ENCODE peak calls at places on chromosomes 1 and 21, in five cellular contexts. One of them, this sample, is unnamed.

GRCh38 chr21:28298251-28298672 is 694.4 kb downstream of the LTN1 start:
- DNase-seq in A673: no peak
- DNase-seq in AG04450: no peak
- DNase-seq in mammary epithelial cell: peak; percentile 14
- DNase-seq in left ventricle myocardium inferior: no peak
- DNase-seq in this sample: no peak

GRCh38 chr1:203627819-203628184 is 1.2 kb downstream of the ATP2B4 start:
- DNase-seq in mammary epithelial cell: peak; percentile 58
- DNase-seq in A673: peak; percentile 21
- DNase-seq in AG04450: no peak
- DNase-seq in left ventricle myocardium inferior: peak; percentile 29
- DNase-seq in this sample: no peak

GRCh38 chr1:241590734-241591133 is 49.4 kb downstream of the CHML start:
- DNase-seq in AG04450: no peak
- DNase-seq in left ventricle myocardium inferior: no peak
- DNase-seq in A673: no peak
- DNase-seq in mammary epithelial cell: no peak
- DNase-seq in this sample: no peak

GRCh38 chr1:213138391-213138790 is 87.3 kb downstream of the RPS6KC1 start:
- DNase-seq in mammary epithelial cell: no peak
- DNase-seq in AG04450: no peak
- DNase-seq in left ventricle myocardium inferior: no peak
- DNase-seq in A673: no peak
- DNase-seq in this sample: no peak

GRCh38 chr1:119209943-119210342 is 69.5 kb upstream of the WARS2 start:
- DNase-seq in left ventricle myocardium inferior: no peak
- DNase-seq in A673: peak; percentile 15
- DNase-seq in mammary epithelial cell: no peak
- DNase-seq in AG04450: no peak
- DNase-seq in this sample: no peak

GRCh38 chr21:38769253-38769780 is 36.4 kb upstream of the ETS2 start:
- DNase-seq in mammary epithelial cell: no peak
- DNase-seq in A673: no peak
- DNase-seq in AG04450: peak; percentile 81
- DNase-seq in left ventricle myocardium inferior: no peak
- DNase-seq in this sample: no peak

GRCh38 chr1:93585059-93585966 is 96.3 kb downstream of the BCAR3 start:
- DNase-seq in AG04450: no peak
- DNase-seq in left ventricle myocardium inferior: peak; percentile 93
- DNase-seq in mammary epithelial cell: peak; percentile 82
- DNase-seq in A673: no peak
- DNase-seq in this sample: peak; percentile 93

GRCh38 chr1:39127513-39127912 is 77.0 kb upstream of the MACF1 start:
- DNase-seq in mammary epithelial cell: peak; percentile 50
- DNase-seq in A673: no peak
- DNase-seq in left ventricle myocardium inferior: no peak
- DNase-seq in AG04450: no peak
- DNase-seq in this sample: no peak

GRCh38 chr1:154446292-154446691 is 41.1 kb downstream of the IL6R start:
- DNase-seq in mammary epithelial cell: no peak
- DNase-seq in left ventricle myocardium inferior: no peak
- DNase-seq in A673: no peak
- DNase-seq in AG04450: peak; percentile 90
- DNase-seq in this sample: no peak

GRCh38 chr1:82161651-82162238 is 361.0 kb downstream of the ADGRL2 start:
- DNase-seq in AG04450: no peak
- DNase-seq in left ventricle myocardium inferior: no peak
- DNase-seq in mammary epithelial cell: no peak
- DNase-seq in A673: peak; percentile 70
- DNase-seq in this sample: no peak

GRCh38 chr1:14294860-14295259 is 303.6 kb upstream of the KAZN start:
- DNase-seq in left ventricle myocardium inferior: no peak
- DNase-seq in mammary epithelial cell: no peak
- DNase-seq in AG04450: no peak
- DNase-seq in A673: peak; percentile 7
- DNase-seq in this sample: no peak

GRCh38 chr1:24286246-24287010 is 32.7 kb upstream of the GRHL3 start:
- DNase-seq in mammary epithelial cell: peak; percentile 83
- DNase-seq in A673: no peak
- DNase-seq in left ventricle myocardium inferior: no peak
- DNase-seq in AG04450: no peak
- DNase-seq in this sample: no peak

GRCh38 chr1:45370575-45370974 is 30.3 kb upstream of the MUTYH start:
- DNase-seq in AG04450: no peak
- DNase-seq in A673: no peak
- DNase-seq in left ventricle myocardium inferior: no peak
- DNase-seq in mammary epithelial cell: no peak
- DNase-seq in this sample: no peak

GRCh38 chr1:248847956-248848561 is 10.0 kb downstream of the ZNF672 start:
- DNase-seq in mammary epithelial cell: no peak
- DNase-seq in A673: no peak
- DNase-seq in AG04450: no peak
- DNase-seq in left ventricle myocardium inferior: no peak
- DNase-seq in this sample: no peak

GRCh38 chr1:79852004-79852403 is 845.5 kb upstream of the ADGRL4 start:
- DNase-seq in A673: no peak
- DNase-seq in AG04450: no peak
- DNase-seq in mammary epithelial cell: no peak
- DNase-seq in left ventricle myocardium inferior: no peak
- DNase-seq in this sample: no peak

GRCh38 chr1:9280015-9280860 is 12.5 kb upstream of the SPSB1 start:
- DNase-seq in left ventricle myocardium inferior: no peak
- DNase-seq in mammary epithelial cell: peak; percentile 88
- DNase-seq in A673: peak; percentile 69
- DNase-seq in AG04450: no peak
- DNase-seq in this sample: no peak

GRCh38 chr1:68623700-68624099 is 126.8 kb upstream of the DEPDC1 start:
- DNase-seq in mammary epithelial cell: no peak
- DNase-seq in left ventricle myocardium inferior: peak; percentile 47
- DNase-seq in A673: no peak
- DNase-seq in AG04450: no peak
- DNase-seq in this sample: no peak

GRCh38 chr1:177849130-177849529 is 120.7 kb downstream of the SEC16B start:
- DNase-seq in mammary epithelial cell: peak; percentile 57
- DNase-seq in A673: no peak
- DNase-seq in left ventricle myocardium inferior: no peak
- DNase-seq in AG04450: no peak
- DNase-seq in this sample: no peak

GRCh38 chr1:167216809-167217208 is 3.9 kb upstream of the POU2F1 start:
- DNase-seq in AG04450: no peak
- DNase-seq in left ventricle myocardium inferior: no peak
- DNase-seq in A673: no peak
- DNase-seq in mammary epithelial cell: no peak
- DNase-seq in this sample: no peak

GRCh38 chr1:20850021-20850420 is 62.9 kb upstream of the HP1BP3 start:
- DNase-seq in mammary epithelial cell: no peak
- DNase-seq in AG04450: no peak
- DNase-seq in A673: no peak
- DNase-seq in left ventricle myocardium inferior: no peak
- DNase-seq in this sample: no peak

GRCh38 chr1:210731597-210731996 is 402.4 kb downstream of the KCNH1 start:
- DNase-seq in A673: no peak
- DNase-seq in AG04450: no peak
- DNase-seq in left ventricle myocardium inferior: no peak
- DNase-seq in mammary epithelial cell: no peak
- DNase-seq in this sample: no peak

DNA sequence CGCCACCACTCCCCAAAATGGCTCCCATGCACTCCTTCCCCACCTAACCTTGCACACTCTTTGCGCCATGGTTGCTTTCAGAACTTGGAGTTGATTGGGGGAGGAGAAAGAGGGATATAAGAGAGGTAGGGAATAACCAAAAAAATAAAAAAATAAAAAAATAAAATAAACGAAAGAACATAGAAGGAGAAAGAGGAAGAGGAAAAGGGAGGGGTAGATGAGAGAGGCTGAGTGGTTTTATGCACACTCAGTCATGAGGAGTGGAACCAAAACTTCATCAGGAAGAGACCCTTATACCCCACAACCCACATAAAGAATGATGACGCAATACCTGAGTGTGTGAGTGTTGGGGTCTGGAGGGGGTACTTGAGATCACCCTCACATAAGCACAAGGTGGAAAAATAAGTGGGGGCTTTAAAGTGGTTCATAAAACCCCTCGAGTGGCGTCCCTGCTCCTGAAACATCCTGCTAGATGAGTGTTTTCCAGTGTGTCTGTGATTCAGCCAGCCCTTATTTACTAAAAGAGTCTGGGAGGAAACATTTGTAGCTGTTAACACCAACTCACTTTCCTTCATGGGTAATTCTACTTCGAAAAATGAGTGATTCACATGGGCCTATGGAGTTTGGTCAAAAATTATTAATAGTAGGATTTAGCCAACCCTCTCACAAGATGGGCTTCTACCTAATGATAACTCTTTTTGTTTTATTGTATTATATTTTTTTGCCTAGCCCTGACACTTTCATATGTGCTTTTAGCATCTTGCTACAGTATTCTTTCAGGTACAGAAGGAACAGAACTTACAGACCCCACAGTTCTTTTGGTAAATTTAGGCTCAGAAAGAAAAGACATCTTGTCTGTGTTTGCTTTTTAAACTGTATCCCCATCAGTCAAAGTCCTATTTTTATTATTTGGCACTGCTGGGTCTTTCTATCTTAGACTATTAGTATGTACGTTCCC is 5.2 kb downstream of the SLAMF1 start:
- DNase-seq in A673: no peak
- DNase-seq in left ventricle myocardium inferior: no peak
- DNase-seq in AG04450: no peak
- DNase-seq in mammary epithelial cell: no peak
- DNase-seq in this sample: no peak
- H3K27me3 ChIP-seq in A673: no peaks in the 10 kb centered on the region
- H3K27me3 ChIP-seq in left ventricle myocardium inferior: peaks cover 8% of the 10 kb centered on the region
- H3K27me3 ChIP-seq in AG04450: no peaks in the 10 kb centered on the region
- H3K27me3 ChIP-seq in mammary epithelial cell: no peaks in the 10 kb centered on the region
- H3K27me3 ChIP-seq in this sample: no peaks in the 10 kb centered on the region

DNA sequence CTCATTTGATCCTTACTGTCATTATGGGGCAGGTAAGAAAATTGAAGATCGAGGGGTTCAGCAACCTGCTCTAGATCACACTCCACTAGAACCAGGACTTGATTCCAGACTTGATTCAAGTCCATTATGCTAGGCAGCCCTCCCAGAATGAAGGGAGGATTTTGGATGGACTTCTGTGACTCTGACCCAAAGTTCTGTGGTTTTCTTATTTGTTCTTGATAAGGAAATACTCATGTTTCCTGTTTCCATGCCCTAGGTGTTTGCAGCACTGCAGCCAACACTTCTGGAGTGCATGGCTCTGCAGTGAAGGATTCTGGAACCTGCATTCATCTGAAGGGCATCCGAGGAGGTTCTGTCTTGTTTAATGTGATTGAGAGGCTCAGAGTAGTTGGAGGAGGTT is 140.0 kb downstream of the FCRL5 start:
- DNase-seq in A673: no peak
- DNase-seq in AG04450: no peak
- DNase-seq in left ventricle myocardium inferior: no peak
- DNase-seq in mammary epithelial cell: no peak
- DNase-seq in this sample: no peak
- H3K27me3 ChIP-seq in A673: no peaks in the 10 kb centered on the region
- H3K27me3 ChIP-seq in AG04450: no peaks in the 10 kb centered on the region
- H3K27me3 ChIP-seq in left ventricle myocardium inferior: peaks cover 27% of the 10 kb centered on the region
- H3K27me3 ChIP-seq in mammary epithelial cell: no peaks in the 10 kb centered on the region
- H3K27me3 ChIP-seq in this sample: no peaks in the 10 kb centered on the region

GRCh38 chr21:33111577-33111976 is 41.6 kb downstream of the OLIG1 start:
- DNase-seq in AG04450: no peak
- DNase-seq in mammary epithelial cell: no peak
- DNase-seq in left ventricle myocardium inferior: no peak
- DNase-seq in A673: no peak
- DNase-seq in this sample: no peak
- H3K27me3 ChIP-seq in AG04450: peaks cover 75% of the 10 kb centered on the region
- H3K27me3 ChIP-seq in mammary epithelial cell: peaks cover 14% of the 10 kb centered on the region
- H3K27me3 ChIP-seq in left ventricle myocardium inferior: peaks cover 98% of the 10 kb centered on the region
- H3K27me3 ChIP-seq in A673: peaks cover 97% of the 10 kb centered on the region
- H3K27me3 ChIP-seq in this sample: peaks cover 15% of the 10 kb centered on the region

DNA sequence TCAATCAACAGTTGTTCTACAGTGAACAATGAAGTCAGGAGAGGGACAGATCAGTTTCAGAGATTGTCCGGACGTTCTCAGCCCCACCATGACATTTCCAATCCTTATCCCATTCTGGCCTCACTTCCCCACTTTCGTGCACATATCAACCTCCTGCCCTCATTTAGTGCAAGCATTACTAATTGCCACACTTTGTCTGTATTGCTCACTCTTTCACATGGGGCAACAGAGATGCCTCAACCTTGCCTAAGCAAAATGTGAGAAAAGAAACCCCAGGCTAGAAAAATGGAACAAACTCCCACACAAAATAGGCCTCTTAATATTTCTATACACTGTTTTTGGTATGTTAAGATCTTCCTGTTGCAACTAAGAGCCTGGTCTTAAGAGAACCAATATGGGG is 8.9 kb upstream of the RGS1 start:
- DNase-seq in A673: no peak
- DNase-seq in left ventricle myocardium inferior: no peak
- DNase-seq in mammary epithelial cell: no peak
- DNase-seq in AG04450: no peak
- DNase-seq in this sample: no peak
- H3K27me3 ChIP-seq in A673: no peaks in the 10 kb centered on the region
- H3K27me3 ChIP-seq in left ventricle myocardium inferior: no peaks in the 10 kb centered on the region
- H3K27me3 ChIP-seq in mammary epithelial cell: no peaks in the 10 kb centered on the region
- H3K27me3 ChIP-seq in AG04450: no peaks in the 10 kb centered on the region
- H3K27me3 ChIP-seq in this sample: no peaks in the 10 kb centered on the region

DNA sequence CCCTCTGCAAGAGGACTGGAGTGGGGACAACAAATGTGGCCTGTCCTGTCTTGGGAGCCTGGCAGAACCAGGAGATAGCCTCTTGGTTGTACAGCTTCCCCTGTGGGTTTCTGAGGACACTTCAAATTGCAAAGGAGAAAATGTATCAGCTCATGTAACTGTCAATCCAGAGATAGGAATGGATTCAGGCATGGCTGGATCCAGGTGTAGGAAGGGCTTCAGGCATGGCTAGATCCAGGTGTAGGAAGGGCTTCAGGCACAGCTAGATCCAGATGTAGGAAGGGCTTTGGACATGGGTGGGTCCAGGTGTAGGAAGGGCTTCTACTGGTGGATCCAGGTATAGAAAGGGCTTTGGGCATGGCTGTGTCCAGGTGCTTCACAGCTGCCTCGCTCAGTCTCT is 30.9 kb downstream of the TP73 start:
- DNase-seq in mammary epithelial cell: no peak
- DNase-seq in AG04450: no peak
- DNase-seq in A673: no peak
- DNase-seq in left ventricle myocardium inferior: no peak
- DNase-seq in this sample: no peak
- H3K27me3 ChIP-seq in mammary epithelial cell: no peaks in the 10 kb centered on the region
- H3K27me3 ChIP-seq in AG04450: peaks cover 19% of the 10 kb centered on the region
- H3K27me3 ChIP-seq in A673: no peaks in the 10 kb centered on the region
- H3K27me3 ChIP-seq in left ventricle myocardium inferior: peaks cover 57% of the 10 kb centered on the region
- H3K27me3 ChIP-seq in this sample: no peaks in the 10 kb centered on the region

This sample was measured in upper lobe of left lung.